ENCODE peak calls at places on chromosomes 7 and 10, in eight cellular contexts. Y is C1 segment of cervical spinal cord, A is RWPE1, O is mesenchymal stem cell, I is NCI-H524, G is HuH-7.5, S is KBM-7, N is body of pancreas. Q is an unnamed sample.

GRCh38 chr10:129605266-129605985 is 138.4 kb downstream of the MGMT start:
- DNase-seq in S (no peak), G (no peak), O (peak), I (no peak), Y (no peak), N (no peak), A (no peak), Q (no peak)

GRCh38 chr7:92735707-92736106 is 100.7 kb downstream of the CDK6 start:
- DNase-seq in Y (no peak), A (no peak), O (no peak), N (no peak), I (no peak), S (no peak), G (no peak), Q (no peak)

GRCh38 chr7:158028290-158028941 is 559.2 kb downstream of the PTPRN2 start:
- DNase-seq in A (no peak), O (no peak), Y (no peak), S (no peak), N (peak), G (peak), I (no peak), Q (no peak)

GRCh38 chr10:34916368-34916767 is 101.3 kb upstream of the PARD3 start:
- DNase-seq in I (peak), Y (no peak), N (no peak), O (peak), G (no peak), S (no peak), A (peak), Q (no peak)

GRCh38 chr7:2821161-2821841 is 22.8 kb downstream of the GNA12 start:
- DNase-seq in Y (no peak), O (peak), N (peak), S (peak), I (peak), G (no peak), A (peak), Q (no peak)

GRCh38 chr10:5412277-5412941 is at the start of gene NET1:
- DNase-seq in Y (peak), I (peak), G (peak), N (peak), A (peak), O (peak), S (peak), Q (peak)

GRCh38 chr7:17633099-17633498 is 307.2 kb downstream of the SNX13 start:
- DNase-seq in Y (no peak), S (no peak), G (no peak), I (no peak), O (peak), A (peak), N (no peak), Q (no peak)

GRCh38 chr10:69684020-69684980 is 54.3 kb downstream of the FAM241B start:
- DNase-seq in O (peak), I (no peak), A (peak), N (peak), G (no peak), Y (no peak), S (no peak), Q (no peak)

GRCh38 chr10:34721201-34721840 is 93.8 kb downstream of the PARD3 start:
- DNase-seq in G (no peak), O (peak), Y (no peak), I (no peak), A (peak), S (peak), N (no peak), Q (no peak)

GRCh38 chr7:117297606-117298005 is 25.3 kb downstream of the WNT2 start:
- DNase-seq in N (no peak), O (no peak), I (no peak), S (no peak), G (no peak), A (no peak), Y (no peak), Q (no peak)

GRCh38 chr10:68489919-68490318 is 18.1 kb upstream of the DNA2 start:
- DNase-seq in Y (no peak), I (no peak), G (no peak), N (no peak), A (no peak), O (no peak), S (no peak), Q (no peak)

GRCh38 chr10:130727766-130728490 is 583.6 kb downstream of the TCERG1L start:
- DNase-seq in G (no peak), I (no peak), A (no peak), Y (no peak), S (no peak), O (no peak), N (no peak), Q (no peak)

GRCh38 chr10:48791267-48791928 is 106.7 kb downstream of the WDFY4 start:
- DNase-seq in S (no peak), A (no peak), O (no peak), Y (no peak), I (no peak), G (no peak), N (no peak), Q (no peak)

GRCh38 chr10:3748484-3748883 is 36.5 kb downstream of the KLF6 start:
- DNase-seq in S (peak), O (no peak), G (no peak), Y (no peak), N (no peak), A (no peak), I (no peak), Q (no peak)

GRCh38 chr7:42232275-42232674 is 4.7 kb downstream of the GLI3 start:
- DNase-seq in I (no peak), G (no peak), O (peak), N (no peak), Y (no peak), S (no peak), A (peak), Q (no peak)

GRCh38 chr7:22653981-22654380 is 73.0 kb upstream of the IL6 start:
- DNase-seq in Y (no peak), S (no peak), A (no peak), G (no peak), O (no peak), I (no peak), N (no peak), Q (no peak)

GRCh38 chr10:132539894-132540293 is 2.3 kb downstream of the INPP5A start:
- DNase-seq in S (no peak), O (peak), Y (no peak), G (no peak), I (no peak), A (no peak), N (no peak), Q (no peak)

GRCh38 chr7:39589323-39590111 is 23.3 kb downstream of the YAE1 start:
- DNase-seq in Y (no peak), G (no peak), S (peak), A (no peak), O (peak), N (peak), I (peak), Q (peak)

GRCh38 chr7:74226633-74227032 is 16.8 kb downstream of the LAT2 start:
- DNase-seq in A (no peak), G (no peak), I (no peak), Y (peak), S (peak), N (peak), O (no peak), Q (peak)

Q was measured in pons.